ENCODE peak calls at places on chromosomes 16 and 17, in four cellular contexts. T is globus pallidus; V is body of pancreas; Y is stimulated activated CD4-positive, alpha-beta T cell treated with anti-CD3 and anti-CD28 coated beads, Interleukin-4, amount 100 ng/mL, for 4 hours. S is an unnamed sample.

GRCh38 chr17:42317256-42317966 is 29.1 kb downstream of the STAT5A start:
- DNase-seq in T (no peak), V (peak), Y (no peak), S (no peak)

GRCh38 chr17:32759476-32759875 is 117.4 kb downstream of the MYO1D start:
- DNase-seq in T (no peak), V (no peak), Y (no peak), S (no peak)

GRCh38 chr16:30472328-30472942 is at the start of gene ITGAL:
- DNase-seq in T (peak), V (peak), Y (peak), S (no peak)

GRCh38 chr16:50261707-50262235 is 4.6 kb upstream of the ADCY7 start:
- DNase-seq in T (no peak), V (no peak), Y (no peak), S (no peak)

GRCh38 chr16:2324296-2324859 is 16.1 kb downstream of the ABCA3 start:
- DNase-seq in T (no peak), V (no peak), Y (no peak), S (no peak)

GRCh38 chr16:69942099-69942491 is 9.0 kb upstream of the CLEC18A start:
- DNase-seq in T (no peak), V (no peak), Y (no peak), S (no peak)

GRCh38 chr17:57939797-57940196 is 15.4 kb downstream of the CUEDC1 start:
- DNase-seq in T (peak), V (no peak), Y (peak), S (no peak)

GRCh38 chr17:80738020-80738380 is 193.4 kb downstream of the RPTOR start:
- DNase-seq in T (no peak), V (no peak), Y (no peak), S (no peak)

GRCh38 chr17:56887552-56888467 is 26.0 kb downstream of the TRIM25 start:
- DNase-seq in T (no peak), V (no peak), Y (no peak), S (no peak)

GRCh38 chr16:88442811-88443576 is 10.1 kb upstream of the ZFPM1 start:
- DNase-seq in T (no peak), V (peak), Y (peak), S (peak)

GRCh38 chr16:80751167-80751566 is 53.2 kb downstream of the CDYL2 start:
- DNase-seq in T (peak), V (no peak), Y (no peak), S (no peak)

GRCh38 chr17:77036841-77037381 is 103.9 kb upstream of the SEC14L1 start:
- DNase-seq in T (no peak), V (no peak), Y (no peak), S (peak)

GRCh38 chr16:916400-916799 is 54.4 kb downstream of the LMF1 start:
- DNase-seq in T (no peak), V (no peak), Y (no peak), S (no peak)

GRCh38 chr17:78892520-78892919 is 10.5 kb downstream of the CEP295NL start:
- DNase-seq in T (peak), V (no peak), Y (no peak), S (no peak)

GRCh38 chr16:2530629-2531318 is 434 bp downstream of the CEMP1 start:
- DNase-seq in T (no peak), V (no peak), Y (no peak), S (no peak)

GRCh38 chr17:38574712-38575111 is 31.0 kb downstream of the SRCIN1 start:
- DNase-seq in T (no peak), V (no peak), Y (no peak), S (no peak)

GRCh38 chr17:82380860-82381702 is 9.5 kb downstream of the UTS2R start:
- DNase-seq in T (no peak), V (no peak), Y (no peak), S (no peak)

GRCh38 chr17:58520843-58521430 is 6.5 kb upstream of the MTMR4 start:
- DNase-seq in T (no peak), V (no peak), Y (no peak), S (no peak)

GRCh38 chr17:59002848-59003247 is 103.8 kb downstream of the TRIM37 start:
- DNase-seq in T (no peak), V (no peak), Y (no peak), S (no peak)

GRCh38 chr17:20228860-20229259 is 219.7 kb downstream of the SPECC1 start:
- DNase-seq in T (no peak), V (no peak), Y (no peak), S (no peak)

GRCh38 chr17:69710926-69711325 is 296.4 kb downstream of the MAP2K6 start:
- DNase-seq in T (no peak), V (no peak), Y (no peak), S (no peak)

GRCh38 chr16:89822188-89823086 is 5.8 kb upstream of the SPIRE2 start:
- DNase-seq in T (no peak), V (no peak), Y (no peak), S (no peak)

GRCh38 chr17:47714773-47715396 is 18.2 kb upstream of the TBX21 start:
- DNase-seq in T (no peak), V (no peak), Y (no peak), S (no peak)

GRCh38 chr17:39205112-39205526 is 5.0 kb downstream of the RPL19 start:
- DNase-seq in T (no peak), V (no peak), Y (no peak), S (no peak)